ENCODE peak calls at places on chromosomes 6 and 20, in nine cellular contexts. E is fibroblast of the aortic adventitia, P is SK-N-SH, D is A549, M is choroid plexus epithelial cell, J is astrocyte of the spinal cord, L is left lung, T is osteoblast, F is PC-3. I is an unnamed sample.

GRCh38 chr6:40999498-41000070 is 39.4 kb downstream of the UNC5CL start:
- DNase-seq in E (peak; percentile 66), P (peak; percentile 36), D (peak; percentile 53), M (peak; percentile 39), J (peak; percentile 31), L (peak; percentile 67), T (peak; percentile 35), F (peak; percentile 35), I (peak; percentile 74)

GRCh38 chr20:61911824-61912223 is 153.9 kb downstream of the TAF4 start:
- DNase-seq in E (no peak), P (no peak), D (no peak), M (no peak), J (no peak), L (no peak), T (no peak), F (no peak), I (no peak)

GRCh38 chr6:68891419-68891818 is 256.3 kb downstream of the ADGRB3 start:
- DNase-seq in E (no peak), P (no peak), D (no peak), M (no peak), J (peak; percentile 1), L (no peak), T (no peak), F (no peak), I (peak; percentile 16)

GRCh38 chr6:133187657-133188453 is 53.3 kb upstream of the EYA4 start:
- DNase-seq in E (peak; percentile 10), P (no peak), D (no peak), M (peak; percentile 45), J (peak; percentile 71), L (no peak), T (peak; percentile 51), F (peak; percentile 13), I (no peak)

GRCh38 chr6:30894381-30894780 is 10.1 kb downstream of the DDR1 start:
- DNase-seq in E (no peak), P (peak; percentile 24), D (no peak), M (no peak), J (no peak), L (no peak), T (peak; percentile 43), F (no peak), I (no peak)

GRCh38 chr20:23291575-23292240 is 58.9 kb upstream of the NXT1 start:
- DNase-seq in E (no peak), P (no peak), D (no peak), M (no peak), J (no peak), L (no peak), T (no peak), F (no peak), I (no peak)

GRCh38 chr6:26214826-26215199 is 127.6 kb downstream of the HFE start:
- DNase-seq in E (no peak), P (no peak), D (no peak), M (no peak), J (no peak), L (no peak), T (no peak), F (no peak), I (no peak)

GRCh38 chr20:25195962-25196700 is 619 bp downstream of the ENTPD6 start:
- DNase-seq in E (no peak), P (no peak), D (peak; percentile 29), M (no peak), J (no peak), L (no peak), T (peak; percentile 66), F (peak; percentile 85), I (no peak)

GRCh38 chr6:6220718-6221117 is 99.7 kb downstream of the F13A1 start:
- DNase-seq in E (no peak), P (no peak), D (no peak), M (peak; percentile 0), J (no peak), L (no peak), T (no peak), F (peak; percentile 6), I (peak; percentile 8)

GRCh38 chr6:6219716-6220115 is 100.7 kb downstream of the F13A1 start:
- DNase-seq in E (no peak), P (no peak), D (no peak), M (no peak), J (no peak), L (no peak), T (no peak), F (no peak), I (no peak)

GRCh38 chr6:6218246-6219085 is 102.0 kb downstream of the F13A1 start:
- DNase-seq in E (no peak), P (no peak), D (peak; percentile 6), M (no peak), J (peak; percentile 2), L (no peak), T (no peak), F (peak; percentile 43), I (peak; percentile 75)

GRCh38 chr6:6224933-6225486 is 95.5 kb downstream of the F13A1 start:
- DNase-seq in E (no peak), P (peak; percentile 15), D (no peak), M (no peak), J (no peak), L (no peak), T (no peak), F (peak; percentile 41), I (peak; percentile 2)

GRCh38 chr6:6221829-6222535 is 98.5 kb downstream of the F13A1 start:
- DNase-seq in E (no peak), P (peak; percentile 17), D (no peak), M (no peak), J (no peak), L (no peak), T (no peak), F (peak; percentile 28), I (no peak)
- TF ChIP-seq CTCF in E (no peak), P (peak; percentile 46), D (no peak), M (no peak), J (peak; percentile 12), L (no peak), T (no peak), F (peak; percentile 52), I (peak; percentile 14)

GRCh38 chr6:90403489-90404381 is 107.1 kb upstream of the BACH2 start:
- DNase-seq in E (peak; percentile 52), P (peak; percentile 73), D (no peak), M (peak; percentile 98), J (peak; percentile 86), L (peak; percentile 79), T (no peak), F (peak; percentile 60), I (peak; percentile 69)
- TF ChIP-seq CTCF in E (no peak), P (no peak), D (no peak), M (peak; percentile 37), J (no peak), L (no peak), T (no peak), F (no peak), I (no peak)

DNA sequence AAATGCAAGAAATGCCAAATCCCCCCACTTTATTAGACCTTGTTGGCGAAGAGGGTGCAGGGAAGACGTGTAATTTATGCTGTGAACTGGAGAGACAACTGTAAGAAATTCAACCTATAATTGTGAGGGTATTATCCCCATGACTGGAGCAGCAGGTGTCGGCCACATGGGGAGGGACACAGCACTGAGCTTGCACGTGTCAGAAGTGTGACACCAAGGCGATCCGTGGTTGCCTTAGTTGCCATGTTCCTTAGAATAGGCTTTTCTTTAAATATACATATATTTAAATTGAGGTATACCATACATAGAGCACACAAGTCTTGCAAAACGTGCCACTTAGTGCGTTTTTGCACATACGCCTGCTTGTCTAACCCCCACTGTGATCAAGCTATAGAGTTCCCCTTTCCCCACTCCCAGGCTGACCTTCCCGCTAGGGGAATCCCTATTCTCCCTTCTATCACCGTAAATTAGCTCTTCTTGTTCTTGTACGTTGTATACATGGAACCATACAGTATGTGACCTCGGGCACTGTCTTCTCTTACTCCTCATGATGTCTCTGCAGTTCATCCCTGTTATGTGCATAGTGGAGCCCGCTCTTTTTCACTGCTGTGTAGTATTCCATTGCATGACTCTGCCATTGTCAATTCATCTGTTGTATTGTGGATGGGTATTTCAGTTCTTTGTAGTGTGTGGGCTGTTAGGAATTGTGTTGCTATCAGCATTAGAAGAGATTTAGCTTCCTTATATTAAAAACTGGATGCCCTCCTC is 81.5 kb upstream of the PMEPA1 start:
- DNase-seq in E (no peak), P (no peak), D (no peak), M (no peak), J (no peak), L (no peak), T (no peak), F (no peak), I (no peak)
- TF ChIP-seq CTCF in E (no peak), P (no peak), D (no peak), M (no peak), J (no peak), L (no peak), T (no peak), F (no peak), I (no peak)

DNA sequence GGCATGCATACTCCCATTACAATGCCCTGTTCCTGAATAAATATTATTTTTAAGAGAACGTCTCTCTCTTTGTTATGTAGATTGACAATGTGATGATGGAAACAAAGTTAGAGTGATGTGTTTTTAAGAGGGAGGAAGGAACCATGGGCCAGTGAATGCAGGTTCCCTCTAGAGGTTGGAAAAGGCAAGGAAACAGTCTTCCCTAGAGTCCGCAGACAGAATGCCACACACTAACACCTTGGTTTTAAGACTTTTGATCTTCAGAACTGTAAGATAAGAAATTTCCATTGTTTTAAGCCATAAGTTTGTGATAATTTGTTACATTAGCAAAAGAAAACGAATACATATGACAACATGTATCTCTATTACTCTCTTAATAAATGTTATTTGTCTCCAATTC is 4.7 kb upstream of the CENPW start:
- DNase-seq in E (no peak), P (no peak), D (no peak), M (peak; percentile 4), J (no peak), L (no peak), T (no peak), F (peak; percentile 4), I (no peak)
- TF ChIP-seq CTCF in E (peak; percentile 6), P (no peak), D (no peak), M (peak; percentile 39), J (peak; percentile 29), L (no peak), T (peak; percentile 6), F (peak; percentile 34), I (peak; percentile 8)

GRCh38 chr6:139270249-139270648 is 21.5 kb downstream of the TXLNB start:
- DNase-seq in E (no peak), P (no peak), D (no peak), M (no peak), J (no peak), L (no peak), T (no peak), F (no peak), I (no peak)
- TF ChIP-seq CTCF in E (no peak), P (no peak), D (no peak), M (no peak), J (no peak), L (no peak), T (no peak), F (no peak), I (no peak)

DNA sequence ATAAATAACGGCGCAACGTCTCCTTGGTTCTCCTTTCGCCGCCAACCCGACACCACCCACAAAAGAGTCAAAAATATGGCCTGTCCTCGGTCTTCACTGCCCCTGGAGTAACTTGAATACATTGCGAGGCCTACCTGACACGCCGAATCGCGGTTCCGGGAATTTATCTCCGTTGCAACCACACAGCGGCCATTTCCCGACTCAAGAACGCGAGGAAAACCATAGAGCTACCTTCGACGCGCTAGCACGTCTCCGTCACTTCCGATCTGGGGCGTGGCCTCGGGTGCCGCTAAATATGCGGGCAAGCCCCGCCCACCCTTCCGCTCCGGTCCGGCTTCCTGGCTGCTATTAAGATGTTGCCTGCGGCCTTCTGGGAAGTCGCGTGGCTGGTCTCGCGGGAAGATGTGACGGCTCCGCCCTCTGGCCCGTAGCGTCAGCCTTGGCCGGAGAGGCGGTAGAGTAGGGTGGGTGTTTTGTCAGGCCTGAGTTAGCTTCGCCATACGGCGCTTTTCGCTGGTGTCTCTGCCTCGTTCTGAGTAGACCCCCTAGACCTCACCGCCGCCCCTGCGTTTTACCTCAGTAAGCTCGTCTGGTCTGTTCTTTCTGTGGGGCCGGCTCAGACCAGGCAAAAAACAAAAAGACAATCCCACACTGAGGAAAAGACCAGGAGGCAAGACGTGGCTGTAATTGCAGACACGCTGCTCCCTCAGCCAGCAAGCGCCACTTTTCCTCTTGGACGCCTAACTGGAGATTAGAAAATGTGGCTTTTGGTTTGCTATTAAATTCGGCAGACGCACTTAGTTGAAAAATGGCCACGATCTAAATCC is at the start of gene BCLAF1:
- DNase-seq in E (peak; percentile 100), P (peak; percentile 92), D (peak; percentile 76), M (peak; percentile 100), J (peak; percentile 100), L (peak; percentile 100), T (peak; percentile 92), F (peak; percentile 97), I (peak; percentile 99)
- TF ChIP-seq CTCF in E (no peak), P (no peak), D (no peak), M (peak; percentile 2), J (no peak), L (no peak), T (no peak), F (no peak), I (no peak)

I was measured in fibroblast of mammary gland.